ENCODE peak calls at places on chromosomes 3 and 15, in five cellular contexts. W, H, I, D and U are unnamed samples.

GRCh38 chr3:6799264-6799915 is 61.5 kb upstream of the GRM7 start:
- DNase-seq in W (no peak), I (peak), H (peak), D (no peak), U (peak)

GRCh38 chr3:186129206-186129605 is 20.3 kb upstream of the ETV5 start:
- DNase-seq in W (no peak), I (no peak), D (no peak), H (no peak), U (no peak)

GRCh38 chr3:80733522-80734176 is 965.9 kb upstream of the ROBO1 start:
- DNase-seq in H (peak), W (no peak), I (no peak), D (no peak), U (no peak)

GRCh38 chr3:65617209-65617608 is 421.5 kb downstream of the MAGI1 start:
- DNase-seq in D (no peak), H (no peak), W (no peak), I (no peak), U (no peak)

GRCh38 chr3:52053307-52054304 is 2.8 kb downstream of the DUSP7 start:
- DNase-seq in D (peak), I (no peak), H (peak), W (peak), U (no peak)

GRCh38 chr3:147730311-147730710 is 321.1 kb downstream of the ZIC1 start:
- DNase-seq in W (no peak), I (no peak), H (no peak), D (no peak), U (no peak)

GRCh38 chr3:47108546-47108945 is 55.4 kb downstream of the SETD2 start:
- DNase-seq in W (no peak), I (no peak), D (no peak), H (no peak), U (no peak)

GRCh38 chr15:54197995-54198394 is 219.8 kb downstream of the UNC13C start:
- DNase-seq in I (no peak), D (no peak), W (no peak), H (no peak), U (no peak)

GRCh38 chr15:32844118-32844711 is 126.4 kb downstream of the GREM1 start:
- DNase-seq in W (no peak), D (no peak), I (no peak), H (peak), U (peak)

GRCh38 chr15:73918784-73919183 is 7.5 kb upstream of the LOXL1 start:
- DNase-seq in I (no peak), W (no peak), H (no peak), D (no peak), U (no peak)

GRCh38 chr3:168088106-168088722 is 7.5 kb downstream of the GOLIM4 start:
- DNase-seq in D (no peak), W (no peak), H (peak), I (no peak), U (peak)

GRCh38 chr3:134054231-134054630 is 24.5 kb upstream of the SLCO2A1 start:
- DNase-seq in I (no peak), H (no peak), D (no peak), W (peak), U (no peak)

GRCh38 chr15:101310163-101310480 is 15.1 kb upstream of the SNRPA1 start:
- DNase-seq in I (peak), H (no peak), W (peak), D (no peak), U (no peak)

GRCh38 chr3:122913539-122914100 is 113.9 kb downstream of the SEMA5B start:
- DNase-seq in W (no peak), I (no peak), H (no peak), D (no peak), U (no peak)

GRCh38 chr3:141798455-141798854 is 35.2 kb downstream of the GRK7 start:
- DNase-seq in D (no peak), H (no peak), W (no peak), I (peak), U (no peak)

GRCh38 chr3:16741103-16741758 is 136.0 kb upstream of the DAZL start:
- DNase-seq in I (no peak), H (peak), D (no peak), W (no peak), U (no peak)

GRCh38 chr15:51095681-51096331 is 1.1 kb upstream of the TNFAIP8L3 start:
- DNase-seq in D (no peak), H (no peak), I (no peak), W (no peak), U (no peak)

GRCh38 chr3:51343918-51344687 is 41.0 kb upstream of the MANF start:
- DNase-seq in I (no peak), W (no peak), H (peak), D (no peak), U (no peak)

GRCh38 chr15:51105430-51106016 is 10.8 kb upstream of the TNFAIP8L3 start:
- DNase-seq in D (no peak), H (no peak), I (no peak), W (no peak), U (no peak)

GRCh38 chr3:9765865-9766264 is 3.9 kb downstream of the CAMK1 start:
- DNase-seq in W (no peak), I (no peak), D (no peak), H (peak), U (no peak)

GRCh38 chr3:52221563-52222318 is 3.7 kb downstream of the TLR9 start:
- DNase-seq in W (peak), I (peak), D (no peak), H (no peak), U (peak)

GRCh38 chr3:6578526-6578925 is 282.4 kb upstream of the GRM7 start:
- DNase-seq in W (no peak), H (no peak), D (no peak), I (no peak), U (no peak)